ENCODE peak calls at places on chromosome 15, in seven cellular contexts. N is psoas muscle, U is activated B cell treated with CpG ODN at 0.5 μM for 24 hours, Z is heart left ventricle, K is neural crest cell, F is HFF-Myc, O is AG09319. I is an unnamed sample.

GRCh38 chr15:65196637-65197336 is 11.6 kb upstream of the CLPX start:
- DNase-seq in N (no peak), U (no peak), Z (no peak), K (no peak), F (no peak), O (no peak), I (no peak)

GRCh38 chr15:89772933-89773583 is 3.1 kb upstream of the MESP2 start:
- DNase-seq in N (no peak), U (no peak), Z (no peak), K (no peak), F (no peak), O (no peak), I (no peak)

GRCh38 chr15:67110958-67111864 is 45.8 kb downstream of the SMAD3 start:
- DNase-seq in N (no peak), U (no peak), Z (no peak), K (no peak), F (no peak), O (no peak), I (no peak)

GRCh38 chr15:74906193-74906449 is 530 bp downstream of the FAM219B start:
- DNase-seq in N (peak; percentile 60), U (no peak), Z (no peak), K (no peak), F (no peak), O (no peak), I (peak; percentile 50)

GRCh38 chr15:90004671-90005070 is 3.5 kb downstream of the ZNF710 start:
- DNase-seq in N (peak; percentile 65), U (no peak), Z (no peak), K (no peak), F (peak; percentile 74), O (peak; percentile 82), I (no peak)

GRCh38 chr15:86009727-86010126 is 69.9 kb upstream of the AGBL1 start:
- DNase-seq in N (no peak), U (no peak), Z (no peak), K (no peak), F (no peak), O (no peak), I (no peak)

GRCh38 chr15:57114070-57114469 is 195.6 kb downstream of the TCF12 start:
- DNase-seq in N (no peak), U (no peak), Z (no peak), K (no peak), F (no peak), O (no peak), I (no peak)

GRCh38 chr15:72858205-72858604 is 74.6 kb upstream of the ADPGK start:
- DNase-seq in N (no peak), U (no peak), Z (no peak), K (no peak), F (no peak), O (no peak), I (no peak)

GRCh38 chr15:43517354-43518072 is at the start of gene MAP1A:
- DNase-seq in N (peak; percentile 64), U (no peak), Z (peak; percentile 75), K (peak; percentile 45), F (no peak), O (peak; percentile 48), I (peak; percentile 82)

GRCh38 chr15:51708013-51708412 is 26.7 kb downstream of the SCG3 start:
- DNase-seq in N (no peak), U (no peak), Z (no peak), K (no peak), F (no peak), O (no peak), I (no peak)

GRCh38 chr15:76840830-76841460 is 64.2 kb downstream of the SCAPER start:
- DNase-seq in N (no peak), U (no peak), Z (no peak), K (no peak), F (peak; percentile 11), O (peak; percentile 11), I (no peak)

GRCh38 chr15:72754096-72754495 is 29.5 kb downstream of the ADPGK start:
- DNase-seq in N (no peak), U (no peak), Z (no peak), K (no peak), F (no peak), O (no peak), I (no peak)

GRCh38 chr15:32029409-32029861 is 880 bp upstream of the CHRNA7 start:
- DNase-seq in N (peak; percentile 50), U (no peak), Z (no peak), K (peak; percentile 62), F (no peak), O (no peak), I (peak; percentile 65)
- TF ChIP-seq CTCF in N (peak; percentile 37), U (no peak), Z (peak; percentile 49), K (peak; percentile 61), F (peak; percentile 23), O (peak; percentile 17), I (peak; percentile 11)

GRCh38 chr15:84598250-84598649 is 2.6 kb upstream of the ZSCAN2 start:
- DNase-seq in N (no peak), U (no peak), Z (no peak), K (no peak), F (no peak), O (no peak), I (no peak)

GRCh38 chr15:84600331-84600686 is 500 bp upstream of the ZSCAN2 start:
- DNase-seq in N (peak; percentile 92), U (no peak), Z (peak; percentile 87), K (peak; percentile 56), F (peak; percentile 71), O (peak; percentile 39), I (peak; percentile 77)

GRCh38 chr15:84600687-84601554 is at the start of gene ZSCAN2:
- DNase-seq in N (peak; percentile 97), U (peak; percentile 86), Z (peak; percentile 96), K (peak; percentile 97), F (peak; percentile 81), O (peak; percentile 70), I (peak; percentile 98)

GRCh38 chr15:84599906-84600305 is 903 bp upstream of the ZSCAN2 start:
- DNase-seq in N (no peak), U (no peak), Z (peak; percentile 31), K (no peak), F (no peak), O (no peak), I (no peak)

DNA sequence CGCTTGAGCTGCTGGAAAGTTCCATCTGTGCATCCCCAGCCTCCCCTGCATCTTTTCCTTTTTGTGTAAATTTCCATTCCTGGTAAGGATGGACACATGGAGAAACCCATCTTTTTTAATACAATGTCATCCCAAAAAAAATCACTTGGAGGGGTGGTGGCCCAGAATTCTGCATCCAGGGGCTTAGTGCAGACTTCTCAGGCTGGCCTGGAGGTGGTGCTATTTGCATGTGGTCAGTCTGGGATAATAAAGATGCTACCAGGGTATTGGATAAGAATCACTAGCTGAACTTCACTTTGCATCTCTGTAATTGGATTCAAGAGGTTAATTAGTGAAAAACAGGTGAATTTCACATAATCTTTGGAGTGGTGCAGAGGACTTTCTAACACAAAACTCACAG is 1.8 kb upstream of the ZSCAN2 start:
- DNase-seq in N (no peak), U (no peak), Z (no peak), K (peak; percentile 52), F (peak; percentile 32), O (no peak), I (peak; percentile 68)
- TF ChIP-seq CTCF in N (peak; percentile 63), U (no peak), Z (peak; percentile 72), K (peak; percentile 67), F (peak; percentile 78), O (peak; percentile 67), I (peak; percentile 48)

GRCh38 chr15:41695750-41696436 is 35.7 kb downstream of the MGA start:
- DNase-seq in N (no peak), U (no peak), Z (no peak), K (no peak), F (no peak), O (no peak), I (no peak)
- TF ChIP-seq CTCF in N (no peak), U (no peak), Z (peak; percentile 36), K (peak; percentile 37), F (peak; percentile 35), O (peak; percentile 3), I (no peak)

DNA sequence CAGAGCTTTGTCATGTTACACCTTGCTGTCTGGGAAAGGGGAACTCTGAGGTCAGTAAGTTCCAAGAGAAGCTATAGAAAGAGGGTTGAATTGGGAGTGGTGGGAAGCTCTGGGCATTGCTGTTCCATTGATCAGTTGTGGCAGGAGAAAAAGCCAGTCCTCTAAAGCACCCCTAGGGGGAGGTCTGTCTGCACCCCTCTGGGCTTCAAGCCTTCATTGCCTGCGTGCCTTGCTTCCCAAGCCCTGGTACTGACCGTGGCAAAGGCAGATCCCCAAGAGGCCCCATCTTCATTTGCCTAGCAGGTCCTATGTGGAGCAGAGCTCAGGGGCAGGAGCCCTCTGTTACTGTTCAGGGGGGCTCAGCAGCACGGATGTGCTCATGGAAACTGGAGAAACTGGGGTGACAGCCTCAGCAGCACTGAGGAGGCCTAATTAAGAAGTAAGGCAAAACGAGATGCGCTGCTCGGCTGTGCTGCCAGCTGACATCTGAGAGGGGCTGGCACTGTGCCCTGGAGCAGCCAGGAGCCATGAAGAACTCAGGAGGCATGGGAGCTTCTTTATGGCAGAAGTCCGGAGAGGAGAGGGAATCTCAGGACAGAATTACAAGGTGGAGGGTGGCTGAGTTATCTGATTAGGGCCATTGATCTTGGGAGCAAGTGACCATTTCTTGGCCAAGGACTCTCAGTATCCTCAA is 270.9 kb downstream of the RPLP1 start:
- DNase-seq in N (peak; percentile 82), U (no peak), Z (no peak), K (no peak), F (no peak), O (no peak), I (no peak)
- TF ChIP-seq CTCF in N (no peak), U (no peak), Z (no peak), K (no peak), F (peak; percentile 12), O (no peak), I (no peak)

DNA sequence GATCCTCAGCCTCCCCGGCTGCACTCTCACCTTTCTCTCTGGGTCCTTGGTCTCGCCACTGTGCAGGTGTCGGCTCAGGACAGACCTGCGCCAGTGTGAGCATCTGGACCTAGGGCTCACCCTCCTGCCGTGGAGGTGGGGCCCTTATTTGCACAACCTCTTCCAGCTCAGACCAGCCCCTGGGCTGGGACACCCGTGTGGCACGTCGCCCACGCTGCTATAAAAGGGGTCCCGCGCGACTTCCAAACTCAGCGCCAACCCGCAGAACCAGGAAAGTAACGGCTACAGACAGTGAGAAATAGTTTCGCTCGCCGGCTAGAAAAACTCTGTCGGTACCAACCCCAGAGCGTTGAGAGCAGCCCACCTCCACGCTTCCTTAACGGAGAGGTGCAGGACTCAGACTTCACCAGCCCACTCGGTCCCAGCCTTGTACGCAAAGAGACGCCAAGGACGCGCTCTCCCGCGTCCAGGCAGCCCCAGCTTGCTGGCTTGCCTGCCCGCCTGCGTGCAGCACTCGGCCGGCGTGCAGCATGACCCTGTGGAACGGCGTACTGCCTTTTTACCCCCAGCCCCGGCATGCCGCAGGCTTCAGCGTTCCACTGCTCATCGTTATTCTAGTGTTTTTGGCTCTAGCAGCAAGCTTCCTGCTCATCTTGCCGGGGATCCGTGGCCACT is at the start of the genes DUOX2 and DUOXA2:
- DNase-seq in N (no peak), U (no peak), Z (no peak), K (no peak), F (no peak), O (no peak), I (peak; percentile 48)
- TF ChIP-seq CTCF in N (no peak), U (no peak), Z (no peak), K (no peak), F (no peak), O (no peak), I (no peak)

GRCh38 chr15:28935316-28935715 is 49.5 kb downstream of the APBA2 start:
- DNase-seq in N (no peak), U (no peak), Z (no peak), K (peak; percentile 33), F (no peak), O (no peak), I (peak; percentile 72)
- TF ChIP-seq CTCF in N (no peak), U (no peak), Z (peak; percentile 23), K (peak; percentile 36), F (peak; percentile 29), O (no peak), I (peak; percentile 46)